ENCODE peak calls at places on chromosomes 11 and 22, in six cellular contexts. O, F, R, X, I and L are unnamed samples.

GRCh38 chr22:48244388-48245118 is 1482.1 kb downstream of the TBC1D22A start:
- DNase-seq in O (no peak), F (no peak), R (no peak), X (no peak), I (no peak), L (no peak)

GRCh38 chr11:133699071-133699470 is 146.2 kb downstream of the SPATA19 start:
- DNase-seq in O (no peak), F (no peak), R (no peak), X (no peak), I (no peak), L (no peak)

GRCh38 chr11:8036986-8037385 is 44.0 kb upstream of the TUB start:
- DNase-seq in O (no peak), F (no peak), R (no peak), X (no peak), I (no peak), L (no peak)

GRCh38 chr11:35242412-35242811 is 103.4 kb downstream of the CD44 start:
- DNase-seq in O (no peak), F (no peak), R (no peak), X (no peak), I (no peak), L (no peak)

GRCh38 chr11:55942785-55943392 is 6.7 kb upstream of the OR5I1 start:
- DNase-seq in O (no peak), F (no peak), R (no peak), X (no peak), I (peak), L (peak)

GRCh38 chr11:35953081-35953480 is 9.2 kb downstream of the LDLRAD3 start:
- DNase-seq in O (no peak), F (no peak), R (peak), X (no peak), I (no peak), L (peak)

GRCh38 chr22:50179937-50180726 is 5.6 kb upstream of the TRABD start:
- DNase-seq in O (peak), F (no peak), R (no peak), X (no peak), I (no peak), L (no peak)

GRCh38 chr22:44450503-44450902 is 47.5 kb downstream of the RTL6 start:
- DNase-seq in O (no peak), F (no peak), R (no peak), X (no peak), I (no peak), L (no peak)

GRCh38 chr11:70871881-70872280 is 380.5 kb downstream of the SHANK2 start:
- DNase-seq in O (no peak), F (no peak), R (no peak), X (no peak), I (no peak), L (no peak)